ENCODE peak calls at places on chromosomes 16 and 17, in seven cellular contexts. I, Q, P, R, B, K and X are unnamed samples.

GRCh38 chr16:54506691-54507090 is 220.1 kb upstream of the IRX3 start:
- DNase-seq in I (no peak), Q (no peak), P (no peak), R (no peak), B (no peak), K (no peak), X (no peak)

GRCh38 chr17:8692916-8693315 is 51.7 kb downstream of the CCDC42 start:
- DNase-seq in I (no peak), Q (no peak), P (no peak), R (no peak), B (no peak), K (no peak), X (no peak)

GRCh38 chr17:19720210-19720475 is 3.8 kb upstream of the SLC47A2 start:
- DNase-seq in I (no peak), Q (no peak), P (no peak), R (no peak), B (no peak), K (no peak), X (no peak)

GRCh38 chr16:74661064-74661463 is 5.6 kb downstream of the RFWD3 start:
- DNase-seq in I (no peak), Q (no peak), P (no peak), R (no peak), B (no peak), K (no peak), X (no peak)

GRCh38 chr17:2084129-2084765 is 29.3 kb downstream of the HIC1 start:
- DNase-seq in I (no peak), Q (no peak), P (peak), R (peak), B (no peak), K (no peak), X (peak)

GRCh38 chr16:29784901-29785500 is 5.5 kb upstream of the KIF22 start:
- DNase-seq in I (peak), Q (no peak), P (no peak), R (peak), B (peak), K (no peak), X (peak)

GRCh38 chr16:65700599-65700998 is 578.7 kb upstream of the CDH11 start:
- DNase-seq in I (no peak), Q (no peak), P (no peak), R (no peak), B (no peak), K (no peak), X (no peak)

GRCh38 chr16:56866955-56867830 is 2.2 kb downstream of the SLC12A3 start:
- DNase-seq in I (peak), Q (peak), P (peak), R (peak), B (no peak), K (peak), X (peak)